ENCODE peak calls at places on chromosomes 3 and 15, in ten cellular contexts. R, T, C, N, X, E, K, U, A and P are unnamed samples.

GRCh38 chr3:172289583-172289982 is 158.7 kb downstream of the GHSR start:
- DNase-seq in N (no peak), X (peak), A (no peak), K (no peak), C (no peak), U (no peak), E (no peak), T (no peak), R (no peak), P (no peak)

GRCh38 chr3:47323431-47324277 is 40.9 kb downstream of the KLHL18 start:
- DNase-seq in U (no peak), C (no peak), R (peak), A (no peak), T (peak), E (no peak), X (no peak), K (peak), N (no peak), P (no peak)

GRCh38 chr3:3259181-3259580 is 79.7 kb upstream of the CRBN start:
- DNase-seq in R (no peak), U (no peak), A (no peak), N (no peak), T (no peak), X (no peak), K (no peak), E (no peak), C (no peak), P (no peak)

GRCh38 chr3:134427400-134428111 is 53.3 kb upstream of the AMOTL2 start:
- DNase-seq in U (no peak), R (no peak), K (peak), A (no peak), N (no peak), C (no peak), X (peak), T (peak), E (no peak), P (no peak)

GRCh38 chr15:92159481-92159880 is 234.2 kb upstream of the ST8SIA2 start:
- DNase-seq in T (no peak), X (no peak), U (no peak), E (no peak), C (no peak), R (no peak), N (no peak), K (no peak), A (no peak), P (no peak)

GRCh38 chr3:128335621-128336296 is 130.9 kb downstream of the DNAJB8 start:
- DNase-seq in C (no peak), A (no peak), T (no peak), E (peak), X (no peak), K (no peak), U (no peak), R (no peak), N (no peak), P (no peak)

GRCh38 chr3:62936626-62937254 is 61.5 kb upstream of the CADPS start:
- DNase-seq in U (no peak), K (no peak), N (no peak), C (no peak), A (no peak), T (no peak), R (no peak), E (no peak), X (no peak), P (no peak)

GRCh38 chr3:38966956-38967795 is 84.6 kb downstream of the SCN11A start:
- DNase-seq in T (no peak), C (no peak), E (no peak), X (no peak), K (no peak), N (no peak), A (no peak), R (no peak), U (no peak), P (no peak)